ENCODE peak calls at places on chromosomes 12 and 14, in eight cellular contexts. One of them, this sample, is unnamed.

GRCh38 chr12:87784350-87784749 is 244.9 kb downstream of the C12orf50 start:
- DNase-seq in NCI-H774: no peak
- DNase-seq in tibial nerve: no peak
- DNase-seq in smooth muscle cell of the brain vasculature: no peak
- DNase-seq in CMK: no peak
- DNase-seq in NCI-H2081: no peak
- DNase-seq in GM19239: no peak
- DNase-seq in GDM1: no peak
- DNase-seq in this sample: no peak

GRCh38 chr14:65336191-65336591 is 76.3 kb upstream of the FUT8 start:
- DNase-seq in GM19239: no peak
- DNase-seq in CMK: no peak
- DNase-seq in NCI-H2081: no peak
- DNase-seq in NCI-H774: no peak
- DNase-seq in smooth muscle cell of the brain vasculature: no peak
- DNase-seq in GDM1: no peak
- DNase-seq in tibial nerve: no peak
- DNase-seq in this sample: no peak

GRCh38 chr12:131047789-131048610 is 94.3 kb downstream of the ADGRD1 start:
- DNase-seq in tibial nerve: no peak
- DNase-seq in smooth muscle cell of the brain vasculature: no peak
- DNase-seq in CMK: no peak
- DNase-seq in GM19239: no peak
- DNase-seq in NCI-H774: no peak
- DNase-seq in GDM1: no peak
- DNase-seq in NCI-H2081: no peak
- DNase-seq in this sample: no peak

GRCh38 chr14:53908416-53908815 is 48.2 kb downstream of the BMP4 start:
- DNase-seq in GDM1: no peak
- DNase-seq in tibial nerve: no peak
- DNase-seq in NCI-H774: no peak
- DNase-seq in CMK: no peak
- DNase-seq in GM19239: no peak
- DNase-seq in NCI-H2081: no peak
- DNase-seq in smooth muscle cell of the brain vasculature: no peak
- DNase-seq in this sample: no peak

GRCh38 chr14:97177016-97177415 is 379.8 kb downstream of the VRK1 start:
- DNase-seq in GDM1: no peak
- DNase-seq in NCI-H2081: no peak
- DNase-seq in CMK: no peak
- DNase-seq in tibial nerve: no peak
- DNase-seq in smooth muscle cell of the brain vasculature: no peak
- DNase-seq in GM19239: no peak
- DNase-seq in NCI-H774: no peak
- DNase-seq in this sample: peak

GRCh38 chr12:31323466-31324115 is 2.4 kb downstream of the SINHCAF start:
- DNase-seq in tibial nerve: peak
- DNase-seq in GM19239: no peak
- DNase-seq in NCI-H774: peak
- DNase-seq in NCI-H2081: peak
- DNase-seq in smooth muscle cell of the brain vasculature: no peak
- DNase-seq in GDM1: peak
- DNase-seq in CMK: no peak
- DNase-seq in this sample: no peak

GRCh38 chr12:46388427-46388992 is 15.9 kb upstream of the SLC38A2 start:
- DNase-seq in smooth muscle cell of the brain vasculature: no peak
- DNase-seq in NCI-H2081: no peak
- DNase-seq in GM19239: no peak
- DNase-seq in GDM1: no peak
- DNase-seq in NCI-H774: no peak
- DNase-seq in CMK: no peak
- DNase-seq in tibial nerve: no peak
- DNase-seq in this sample: no peak

GRCh38 chr14:105143451-105144230 is 24.9 kb downstream of the JAG2 start:
- DNase-seq in tibial nerve: no peak
- DNase-seq in smooth muscle cell of the brain vasculature: no peak
- DNase-seq in GM19239: no peak
- DNase-seq in GDM1: no peak
- DNase-seq in NCI-H2081: no peak
- DNase-seq in CMK: no peak
- DNase-seq in NCI-H774: no peak
- DNase-seq in this sample: no peak

GRCh38 chr12:69068431-69068830 is 135.5 kb upstream of the CPM start:
- DNase-seq in smooth muscle cell of the brain vasculature: no peak
- DNase-seq in GM19239: no peak
- DNase-seq in GDM1: no peak
- DNase-seq in tibial nerve: no peak
- DNase-seq in NCI-H2081: no peak
- DNase-seq in NCI-H774: no peak
- DNase-seq in CMK: no peak
- DNase-seq in this sample: no peak